ENCODE peak calls at places on chromosome 3, in nine cellular contexts. Y is fibroblast of lung, K is mesendoderm, S is body of pancreas, E is endothelial cell of umbilical vein, W is cardiac muscle cell, D is A549, U is tibial nerve, M is DND-41. L is an unnamed sample.

GRCh38 chr3:181728470-181728869 is 16.7 kb downstream of the SOX2 start:
- DNase-seq in Y (no peak), K (no peak), S (no peak), E (no peak), W (no peak), D (no peak), U (no peak), M (no peak), L (no peak)

GRCh38 chr3:156735471-156735870 is 61.1 kb downstream of the TIPARP start:
- DNase-seq in Y (no peak), K (no peak), S (no peak), E (no peak), W (no peak), D (no peak), U (no peak), M (no peak), L (no peak)

GRCh38 chr3:48240711-48241491 is at the start of gene ZNF589:
- DNase-seq in Y (peak; percentile 83), K (peak; percentile 98), S (peak; percentile 97), E (peak; percentile 96), W (peak; percentile 96), D (peak; percentile 90), U (peak; percentile 73), M (peak; percentile 94), L (peak; percentile 96)

GRCh38 chr3:52055537-52056351 is 627 bp downstream of the DUSP7 start:
- DNase-seq in Y (peak; percentile 54), K (peak; percentile 87), S (peak; percentile 52), E (peak; percentile 58), W (peak; percentile 59), D (peak; percentile 23), U (no peak), M (peak; percentile 48), L (no peak)

GRCh38 chr3:106428565-106428994 is 559.8 kb upstream of the CBLB start:
- DNase-seq in Y (peak; percentile 99), K (peak; percentile 37), S (peak; percentile 15), E (peak; percentile 18), W (peak; percentile 97), D (peak; percentile 18), U (no peak), M (no peak), L (no peak)

GRCh38 chr3:192864943-192865342 is 52.7 kb downstream of the MB21D2 start:
- DNase-seq in Y (peak; percentile 55), K (no peak), S (no peak), E (no peak), W (peak; percentile 55), D (no peak), U (no peak), M (no peak), L (no peak)

GRCh38 chr3:162295323-162295983 is 798.8 kb downstream of the OTOL1 start:
- DNase-seq in Y (peak; percentile 56), K (peak; percentile 87), S (no peak), E (no peak), W (peak; percentile 56), D (peak; percentile 52), U (no peak), M (no peak), L (no peak)

GRCh38 chr3:14301558-14301957 is 100.8 kb upstream of the SLC6A6 start:
- DNase-seq in Y (peak; percentile 37), K (no peak), S (no peak), E (no peak), W (peak; percentile 32), D (no peak), U (no peak), M (no peak), L (no peak)

GRCh38 chr3:186985713-186986364 is 55.5 kb downstream of the ST6GAL1 start:
- DNase-seq in Y (no peak), K (no peak), S (no peak), E (no peak), W (no peak), D (no peak), U (no peak), M (no peak), L (no peak)

GRCh38 chr3:126414406-126414805 is 19.7 kb downstream of the CFAP100 start:
- DNase-seq in Y (no peak), K (no peak), S (no peak), E (no peak), W (no peak), D (no peak), U (no peak), M (no peak), L (no peak)

GRCh38 chr3:183375787-183376186 is 52.6 kb downstream of the MCF2L2 start:
- DNase-seq in Y (no peak), K (no peak), S (no peak), E (no peak), W (no peak), D (no peak), U (no peak), M (no peak), L (no peak)

GRCh38 chr3:127655641-127656040 is 17.1 kb upstream of the ABTB1 start:
- DNase-seq in Y (peak; percentile 51), K (peak; percentile 77), S (no peak), E (no peak), W (peak; percentile 52), D (no peak), U (no peak), M (no peak), L (no peak)

GRCh38 chr3:134249935-134250716 is 533 bp downstream of the RYK start:
- DNase-seq in Y (peak; percentile 28), K (peak; percentile 67), S (peak; percentile 63), E (peak; percentile 62), W (peak; percentile 54), D (peak; percentile 29), U (peak; percentile 24), M (peak; percentile 38), L (peak; percentile 64)

GRCh38 chr3:78737988-78738387 is 1029.8 kb downstream of the ROBO1 start:
- DNase-seq in Y (no peak), K (no peak), S (no peak), E (peak; percentile 62), W (peak; percentile 55), D (no peak), U (no peak), M (no peak), L (no peak)

GRCh38 chr3:23840521-23840920 is 34.8 kb downstream of the UBE2E1 start:
- DNase-seq in Y (no peak), K (no peak), S (no peak), E (no peak), W (no peak), D (no peak), U (no peak), M (no peak), L (no peak)

GRCh38 chr3:60101628-60102027 is 1051.8 kb upstream of the CFAP20DC start:
- DNase-seq in Y (peak; percentile 7), K (no peak), S (peak; percentile 77), E (no peak), W (peak; percentile 75), D (no peak), U (no peak), M (no peak), L (no peak)

GRCh38 chr3:176759815-176760506 is 437.3 kb downstream of the TBL1XR1 start:
- DNase-seq in Y (no peak), K (no peak), S (peak; percentile 33), E (no peak), W (no peak), D (no peak), U (no peak), M (no peak), L (no peak)

GRCh38 chr3:24290596-24290995 is 204.1 kb downstream of the THRB start:
- DNase-seq in Y (no peak), K (no peak), S (no peak), E (no peak), W (no peak), D (no peak), U (no peak), M (no peak), L (no peak)

DNA sequence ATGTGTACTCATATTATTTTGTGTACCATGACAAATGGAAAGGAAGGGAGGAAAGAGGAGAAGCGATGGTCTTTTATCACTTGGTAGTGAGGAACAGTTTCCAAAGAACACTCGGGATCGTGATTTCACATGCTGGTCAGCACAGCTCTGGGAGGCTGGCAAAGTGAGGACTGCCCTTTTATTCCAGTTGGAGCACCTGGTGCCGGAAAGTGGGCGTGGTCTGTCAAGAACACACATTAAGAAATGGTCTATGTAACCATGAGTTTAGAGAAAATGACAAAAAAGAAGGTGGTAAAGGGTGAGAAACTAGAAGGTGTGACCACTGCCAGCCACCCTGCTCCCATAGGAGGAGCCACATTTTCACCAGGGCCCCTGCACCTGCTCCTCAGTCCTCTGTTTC is 7.0 kb upstream of the TSEN2 start:
- DNase-seq in Y (no peak), K (no peak), S (no peak), E (no peak), W (no peak), D (no peak), U (no peak), M (no peak), L (no peak)
- H3K27ac ChIP-seq in Y (no peak overlapping the region), K (no peak overlapping the region), S (no peak overlapping the region), E (no peak overlapping the region), W (no peak overlapping the region), D (no peak overlapping the region), U (no peak overlapping the region), M (peak overlapping the region; percentile 35), L (no peak overlapping the region)

DNA sequence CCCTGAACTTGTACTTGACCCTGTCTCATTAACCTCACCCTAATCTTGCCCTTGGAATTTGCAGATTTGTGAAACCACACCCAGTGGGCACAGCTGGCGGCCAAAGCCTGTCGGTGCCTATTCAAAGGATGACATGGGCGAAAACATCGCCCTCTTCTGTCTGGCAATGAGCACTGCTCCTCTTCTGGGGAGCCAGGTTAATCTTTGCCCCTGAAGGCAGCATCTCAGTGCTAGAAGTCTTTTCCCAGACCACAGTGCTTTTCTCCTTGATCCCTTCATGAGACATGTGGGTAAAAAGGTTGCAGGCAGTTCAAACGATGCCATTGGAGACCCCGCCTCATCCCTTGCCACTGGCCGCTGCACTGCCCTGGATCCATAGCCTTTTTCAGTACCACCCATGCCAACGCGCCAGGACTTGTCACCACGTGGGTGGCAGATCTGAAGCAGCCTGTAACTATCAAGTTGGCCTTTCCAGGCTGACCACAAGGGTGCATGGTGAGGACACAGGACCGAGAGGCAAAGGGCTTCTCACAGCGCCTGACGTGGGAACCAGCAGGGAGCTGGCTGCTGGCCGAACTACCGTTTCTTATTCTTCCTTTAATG is 6.5 kb upstream of the DNASE1L3 start:
- DNase-seq in Y (peak; percentile 67), K (peak; percentile 95), S (peak; percentile 79), E (peak; percentile 77), W (peak; percentile 71), D (peak; percentile 76), U (peak; percentile 28), M (peak; percentile 67), L (peak; percentile 58)
- H3K4me3 ChIP-seq in Y (no peak overlapping the region), K (no peak overlapping the region), S (no peak overlapping the region), E (no peak overlapping the region), W (no peak overlapping the region), D (no peak overlapping the region), U (no peak overlapping the region), M (no peak overlapping the region), L (no peak overlapping the region)

DNA sequence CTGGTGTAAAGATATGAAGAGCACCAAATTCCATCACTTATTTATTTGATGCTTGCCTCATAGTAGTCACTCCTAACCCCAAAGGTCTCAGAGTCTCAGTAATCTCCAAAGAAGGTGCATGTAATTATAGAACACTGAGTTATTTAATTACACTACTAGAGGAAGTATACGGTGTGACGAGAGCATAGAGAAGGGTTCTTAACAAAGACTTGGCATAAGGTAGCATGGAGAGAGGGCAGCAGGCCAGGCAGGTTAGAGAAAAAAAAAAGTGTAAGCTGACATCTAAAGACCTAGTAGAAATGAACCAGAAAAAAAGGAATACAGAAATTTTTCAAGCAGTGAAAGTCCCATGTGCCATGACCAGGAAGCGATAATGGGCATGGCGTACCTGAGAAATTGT is 213.3 kb upstream of the TGFBR2 start:
- DNase-seq in Y (no peak), K (no peak), S (no peak), E (no peak), W (no peak), D (no peak), U (no peak), M (no peak), L (no peak)
- H3K27ac ChIP-seq in Y (no peak overlapping the region), K (no peak overlapping the region), S (no peak overlapping the region), E (no peak overlapping the region), W (no peak overlapping the region), D (no peak overlapping the region), U (no peak overlapping the region), M (no peak overlapping the region), L (no peak overlapping the region)

GRCh38 chr3:113169876-113170452 is 41.4 kb upstream of the BOC start:
- DNase-seq in Y (no peak), K (peak; percentile 38), S (no peak), E (no peak), W (no peak), D (no peak), U (no peak), M (no peak), L (no peak)
- H3K4me3 ChIP-seq in Y (no peak overlapping the region), K (no peak overlapping the region), S (no peak overlapping the region), E (no peak overlapping the region), W (no peak overlapping the region), D (no peak overlapping the region), U (no peak overlapping the region), M (no peak overlapping the region), L (no peak overlapping the region)

L was measured in WERI-Rb-1.